ENCODE peak calls at places on chromosomes 16 and 17, in eight cellular contexts. S, G, L, O, X, T, R and K are unnamed samples.

GRCh38 chr16:71426880-71427615 is 14.8 kb downstream of the TLE7 start:
- DNase-seq in S (no peak), G (no peak), L (no peak), O (no peak), X (no peak), T (no peak), R (no peak), K (no peak)

GRCh38 chr17:42518755-42519545 is 17.1 kb upstream of the NAGLU start:
- DNase-seq in S (peak), G (peak), L (peak), O (no peak), X (no peak), T (peak), R (no peak), K (peak)

GRCh38 chr16:12225816-12226480 is 249.4 kb downstream of the SNX29 start:
- DNase-seq in S (no peak), G (no peak), L (no peak), O (no peak), X (no peak), T (no peak), R (no peak), K (peak)

GRCh38 chr16:48164907-48165715 is 9.3 kb upstream of the ABCC12 start:
- DNase-seq in S (peak), G (peak), L (peak), O (peak), X (peak), T (peak), R (peak), K (peak)

GRCh38 chr17:77645441-77646430 is 312.8 kb upstream of the TNRC6C start:
- DNase-seq in S (peak), G (no peak), L (no peak), O (no peak), X (no peak), T (no peak), R (no peak), K (peak)

GRCh38 chr17:35241520-35241919 is 1.4 kb upstream of the SLFN5 start:
- DNase-seq in S (no peak), G (no peak), L (peak), O (no peak), X (no peak), T (no peak), R (no peak), K (no peak)

GRCh38 chr16:59324462-59324861 is 590.3 kb upstream of the GOT2 start:
- DNase-seq in S (no peak), G (peak), L (no peak), O (no peak), X (no peak), T (no peak), R (no peak), K (no peak)

GRCh38 chr17:70563301-70563820 is 394.0 kb downstream of the KCNJ2 start:
- DNase-seq in S (no peak), G (no peak), L (no peak), O (no peak), X (no peak), T (no peak), R (no peak), K (peak)

GRCh38 chr16:82738699-82739098 is 111.9 kb downstream of the CDH13 start:
- DNase-seq in S (peak), G (no peak), L (no peak), O (no peak), X (no peak), T (peak), R (no peak), K (no peak)

GRCh38 chr17:17077861-17078732 is 35.8 kb downstream of the MPRIP start:
- DNase-seq in S (no peak), G (no peak), L (no peak), O (peak), X (no peak), T (no peak), R (peak), K (no peak)

GRCh38 chr17:55576237-55576998 is 65.2 kb upstream of the SMIM36 start:
- DNase-seq in S (peak), G (peak), L (peak), O (no peak), X (no peak), T (peak), R (no peak), K (peak)

GRCh38 chr17:62974788-62975586 is 9.0 kb downstream of the TANC2 start:
- DNase-seq in S (no peak), G (no peak), L (no peak), O (no peak), X (no peak), T (no peak), R (no peak), K (no peak)

GRCh38 chr16:4309833-4310266 is 6.0 kb upstream of the GLIS2 start:
- DNase-seq in S (peak), G (no peak), L (no peak), O (peak), X (peak), T (peak), R (peak), K (peak)

GRCh38 chr16:64948056-64948455 is 173.8 kb downstream of the CDH11 start:
- DNase-seq in S (no peak), G (no peak), L (no peak), O (no peak), X (no peak), T (no peak), R (no peak), K (no peak)

GRCh38 chr17:45973099-45973838 is 25.8 kb upstream of the STH start:
- DNase-seq in S (no peak), G (no peak), L (no peak), O (no peak), X (no peak), T (no peak), R (no peak), K (no peak)

GRCh38 chr16:89065445-89065795 is 28.2 kb upstream of the ACSF3 start:
- DNase-seq in S (no peak), G (no peak), L (no peak), O (no peak), X (no peak), T (no peak), R (no peak), K (no peak)

GRCh38 chr16:84927621-84928591 is 83.4 kb downstream of the ZDHHC7 start:
- DNase-seq in S (no peak), G (no peak), L (peak), O (peak), X (no peak), T (no peak), R (no peak), K (no peak)

GRCh38 chr17:59652119-59652518 is 32.4 kb downstream of the CLTC start:
- DNase-seq in S (peak), G (no peak), L (no peak), O (no peak), X (no peak), T (peak), R (no peak), K (peak)

GRCh38 chr17:7435676-7436555 is 681 bp downstream of the TMEM102 start:
- DNase-seq in S (no peak), G (peak), L (no peak), O (peak), X (peak), T (no peak), R (no peak), K (peak)

GRCh38 chr17:74528491-74529199 is 2.6 kb downstream of the CD300LB start:
- DNase-seq in S (no peak), G (no peak), L (no peak), O (no peak), X (no peak), T (no peak), R (no peak), K (no peak)

GRCh38 chr17:21510686-21511367 is 134.7 kb downstream of the KCNJ12 start:
- DNase-seq in S (no peak), G (no peak), L (no peak), O (no peak), X (no peak), T (no peak), R (no peak), K (peak)

GRCh38 chr17:15919466-15919865 is 25.5 kb upstream of the ADORA2B start:
- DNase-seq in S (no peak), G (no peak), L (no peak), O (no peak), X (peak), T (no peak), R (no peak), K (no peak)

GRCh38 chr17:31825961-31826691 is 32.9 kb downstream of the COPRS start:
- DNase-seq in S (no peak), G (peak), L (no peak), O (no peak), X (no peak), T (no peak), R (no peak), K (no peak)

GRCh38 chr17:31819578-31819977 is 39.5 kb downstream of the COPRS start:
- DNase-seq in S (no peak), G (no peak), L (no peak), O (no peak), X (no peak), T (no peak), R (no peak), K (no peak)

GRCh38 chr17:31823014-31823413 is 36.0 kb downstream of the COPRS start:
- DNase-seq in S (no peak), G (no peak), L (no peak), O (no peak), X (no peak), T (no peak), R (no peak), K (no peak)

GRCh38 chr17:31824771-31825360 is 34.2 kb downstream of the COPRS start:
- DNase-seq in S (no peak), G (no peak), L (no peak), O (no peak), X (no peak), T (peak), R (no peak), K (peak)

DNA sequence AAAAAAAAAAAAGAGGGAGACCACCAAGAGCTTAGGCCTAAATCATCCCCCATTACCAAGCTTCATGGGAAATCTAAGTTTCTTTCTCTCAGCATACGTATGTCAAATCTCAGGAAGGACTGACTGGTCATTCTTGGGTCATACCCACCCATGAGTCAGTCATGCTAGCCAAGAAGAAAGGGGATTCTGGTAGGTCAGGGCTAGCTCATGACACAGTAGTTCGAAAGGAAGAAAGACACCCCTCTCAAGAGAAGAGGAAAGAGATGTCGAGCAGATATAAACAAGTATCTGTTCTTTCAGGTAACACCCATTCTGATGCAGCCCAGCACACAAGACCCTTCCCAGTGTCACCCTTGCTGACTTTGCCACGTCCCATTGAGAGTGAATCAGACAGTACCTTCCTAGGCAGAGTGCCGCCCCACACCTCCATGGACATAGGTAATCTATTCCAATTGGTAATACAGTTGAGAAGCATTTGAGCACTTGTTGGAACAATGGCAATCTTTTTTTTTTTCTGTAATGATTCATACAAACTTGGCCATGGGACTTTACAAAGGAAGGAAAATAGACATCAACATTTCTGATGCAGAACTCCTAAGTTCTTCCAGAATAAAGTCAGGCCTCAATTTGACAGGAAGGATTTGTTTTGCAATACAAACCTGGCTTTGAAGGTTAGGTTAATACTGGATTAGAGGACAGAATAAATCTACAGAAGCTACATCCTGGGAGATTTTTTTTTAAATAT is 38.2 kb downstream of the COPRS start:
- DNase-seq in S (no peak), G (no peak), L (no peak), O (no peak), X (no peak), T (no peak), R (no peak), K (no peak)
- TF ChIP-seq CTCF in S (no peak), G (no peak), L (no peak), O (no peak), X (no peak), T (no peak), R (no peak), K (no peak)

DNA sequence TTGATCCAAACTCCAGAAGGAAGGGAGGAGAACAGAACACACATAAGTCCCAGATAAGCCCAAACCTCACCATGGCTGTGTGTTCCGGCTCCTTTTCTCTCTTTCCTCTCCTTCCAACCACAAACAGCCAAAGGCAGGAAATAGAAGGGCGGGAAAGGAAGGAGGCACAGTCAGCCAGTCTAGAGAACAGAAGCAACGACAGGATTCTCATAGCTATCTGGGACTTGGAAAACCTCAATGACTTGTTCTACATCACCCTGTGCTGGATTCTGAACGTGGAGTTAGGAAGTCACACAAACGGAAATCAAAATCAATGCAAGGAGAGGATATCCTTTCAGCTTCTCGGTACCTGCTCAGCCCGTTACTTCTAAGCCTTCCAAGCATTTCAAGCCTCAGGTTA is 9.0 kb downstream of the CRK start:
- DNase-seq in S (no peak), G (no peak), L (no peak), O (no peak), X (no peak), T (no peak), R (no peak), K (no peak)
- TF ChIP-seq CTCF in S (no peak), G (no peak), L (no peak), O (no peak), X (no peak), T (no peak), R (no peak), K (no peak)

DNA sequence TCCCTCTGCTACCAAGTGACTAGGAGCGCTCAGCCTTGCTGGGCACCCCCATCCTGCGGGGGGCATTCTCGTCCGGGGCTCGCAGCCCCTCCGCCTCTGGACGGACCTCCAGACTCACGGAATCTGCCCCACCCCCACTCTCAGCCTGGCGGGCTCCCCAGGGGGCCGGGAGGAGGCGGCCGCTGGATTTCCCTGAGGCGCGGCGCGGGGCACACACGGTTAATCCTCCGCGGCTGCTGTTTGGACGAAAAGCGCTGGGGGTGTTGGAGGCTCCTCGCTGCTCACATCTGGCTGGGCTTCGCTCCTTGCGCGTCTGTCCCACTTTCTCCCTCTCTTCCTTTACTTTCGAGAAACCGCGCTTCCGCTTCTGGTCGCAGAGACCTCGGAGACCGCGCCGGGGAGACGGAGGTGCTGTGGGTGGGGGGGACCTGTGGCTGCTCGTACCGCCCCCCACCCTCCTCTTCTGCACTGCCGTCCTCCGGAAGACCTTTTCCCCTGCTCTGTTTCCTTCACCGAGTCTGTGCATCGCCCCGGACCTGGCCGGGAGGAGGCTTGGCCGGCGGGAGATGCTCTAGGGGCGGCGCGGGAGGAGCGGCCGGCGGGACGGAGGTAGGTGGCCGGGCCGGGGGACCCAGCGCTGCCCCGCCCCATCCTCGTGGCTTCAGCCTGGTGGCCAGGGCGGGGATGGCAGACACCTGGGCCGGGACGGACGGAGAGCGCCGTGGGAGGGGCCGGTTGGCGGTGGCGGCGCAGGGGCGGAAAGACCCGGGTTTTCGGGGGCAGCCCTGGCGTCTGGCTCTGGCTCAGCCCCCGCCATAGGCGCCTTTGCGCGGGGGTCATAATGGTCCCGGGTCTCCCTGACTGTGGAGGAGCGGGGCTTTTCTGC is at the start of gene C1QTNF1:
- DNase-seq in S (no peak), G (peak), L (peak), O (peak), X (peak), T (no peak), R (peak), K (peak)
- TF ChIP-seq CTCF in S (no peak), G (peak), L (peak), O (peak), X (peak), T (peak), R (peak), K (no peak)

GRCh38 chr16:884232-884631 is 83.7 kb upstream of the GNG13 start:
- DNase-seq in S (no peak), G (no peak), L (no peak), O (no peak), X (no peak), T (no peak), R (no peak), K (no peak)

GRCh38 chr16:885391-885790 is 84.9 kb upstream of the GNG13 start:
- DNase-seq in S (no peak), G (no peak), L (no peak), O (no peak), X (no peak), T (no peak), R (no peak), K (no peak)

GRCh38 chr16:886802-887731 is 83.7 kb downstream of the LMF1 start:
- DNase-seq in S (no peak), G (no peak), L (no peak), O (no peak), X (no peak), T (no peak), R (peak), K (no peak)

GRCh38 chr16:887846-888245 is 82.9 kb downstream of the LMF1 start:
- DNase-seq in S (no peak), G (no peak), L (no peak), O (no peak), X (no peak), T (no peak), R (peak), K (no peak)

GRCh38 chr16:886084-886543 is 84.7 kb downstream of the LMF1 start:
- DNase-seq in S (no peak), G (no peak), L (no peak), O (no peak), X (no peak), T (no peak), R (peak), K (no peak)
- TF ChIP-seq CTCF in S (no peak), G (no peak), L (no peak), O (no peak), X (no peak), T (no peak), R (no peak), K (no peak)